ENCODE peak calls at places on chromosomes 16 and 17, in four cellular contexts. One of them, this sample, is unnamed.

GRCh38 chr16:17282247-17282646 is 188.5 kb downstream of the XYLT1 start:
- DNase-seq in H9: no peak
- DNase-seq in H1: no peak
- DNase-seq in IMR-90: no peak
- DNase-seq in this sample: no peak

GRCh38 chr17:13601776-13602551 is at the start of gene HS3ST3A1:
- DNase-seq in H9: peak; percentile 96
- DNase-seq in H1: peak; percentile 89
- DNase-seq in IMR-90: peak; percentile 82
- DNase-seq in this sample: peak; percentile 96

GRCh38 chr16:50338371-50339231 is 30.2 kb downstream of the BRD7 start:
- DNase-seq in H9: no peak
- DNase-seq in H1: no peak
- DNase-seq in IMR-90: peak; percentile 43
- DNase-seq in this sample: no peak

GRCh38 chr17:47604268-47604927 is 45.3 kb upstream of the KPNB1 start:
- DNase-seq in H9: no peak
- DNase-seq in H1: no peak
- DNase-seq in IMR-90: peak; percentile 85
- DNase-seq in this sample: no peak

GRCh38 chr17:57284583-57284982 is 28.3 kb downstream of the MSI2 start:
- DNase-seq in H9: no peak
- DNase-seq in H1: no peak
- DNase-seq in IMR-90: no peak
- DNase-seq in this sample: no peak

GRCh38 chr17:37086329-37086728 is 137.6 kb downstream of the AATF start:
- DNase-seq in H9: no peak
- DNase-seq in H1: no peak
- DNase-seq in IMR-90: no peak
- DNase-seq in this sample: no peak

GRCh38 chr17:3788200-3788599 is 12.8 kb downstream of the ITGAE start:
- DNase-seq in H9: no peak
- DNase-seq in H1: no peak
- DNase-seq in IMR-90: no peak
- DNase-seq in this sample: no peak

GRCh38 chr17:47119746-47120520 is 69.2 kb downstream of the CDC27 start:
- DNase-seq in H9: no peak
- DNase-seq in H1: no peak
- DNase-seq in IMR-90: peak; percentile 76
- DNase-seq in this sample: peak; percentile 14

GRCh38 chr17:61635913-61636432 is 45.0 kb upstream of the NACA2 start:
- DNase-seq in H9: peak; percentile 54
- DNase-seq in H1: peak; percentile 66
- DNase-seq in IMR-90: peak; percentile 66
- DNase-seq in this sample: peak; percentile 62

GRCh38 chr17:50117202-50118040 is 12.5 kb downstream of the SAMD14 start:
- DNase-seq in H9: peak; percentile 90
- DNase-seq in H1: peak; percentile 83
- DNase-seq in IMR-90: peak; percentile 35
- DNase-seq in this sample: peak; percentile 88

GRCh38 chr17:43334744-43335400 is 63.9 kb upstream of the ARL4D start:
- DNase-seq in H9: no peak
- DNase-seq in H1: no peak
- DNase-seq in IMR-90: no peak
- DNase-seq in this sample: no peak
- H3K4me2 ChIP-seq in H9: no peak overlapping the region
- H3K4me2 ChIP-seq in H1: no peak overlapping the region
- H3K4me2 ChIP-seq in IMR-90: no peak overlapping the region
- H3K4me2 ChIP-seq in this sample: no peak overlapping the region

DNA sequence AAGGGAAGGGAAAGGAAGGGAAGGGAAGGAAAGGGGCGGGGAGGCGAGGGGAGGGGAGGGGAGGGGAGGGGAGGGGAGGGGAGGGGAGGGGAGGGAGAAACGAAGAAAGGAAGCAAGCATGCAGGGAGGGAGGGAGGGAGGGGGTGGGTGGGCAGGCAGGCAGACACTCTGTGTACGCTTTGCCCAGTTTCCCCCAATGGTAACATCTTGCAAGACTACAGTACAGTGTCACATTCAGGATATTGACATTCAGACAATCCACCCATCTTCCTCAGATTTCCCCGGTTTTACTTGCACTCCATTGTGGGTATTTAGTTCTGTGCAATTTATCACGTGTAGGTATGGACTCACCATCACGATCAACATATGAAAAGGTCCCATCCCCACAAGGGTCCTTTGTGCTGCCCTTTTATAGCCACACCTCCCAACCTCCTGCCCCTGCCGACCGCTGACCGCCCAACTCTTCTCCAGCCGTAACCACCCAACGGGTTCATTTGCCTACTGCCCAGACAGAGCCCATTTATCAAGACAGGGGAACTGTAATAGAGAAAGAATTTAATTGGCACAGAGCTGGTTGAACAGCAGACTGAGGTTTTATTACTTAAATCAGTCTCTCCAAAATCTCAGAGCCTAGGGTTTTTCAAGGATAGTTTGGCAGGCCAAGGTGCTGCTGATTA is 91.4 kb upstream of the FA2H start:
- DNase-seq in H9: peak; percentile 92
- DNase-seq in H1: peak; percentile 72
- DNase-seq in IMR-90: no peak
- DNase-seq in this sample: no peak
- H4K5ac ChIP-seq in H9: no peak overlapping the region
- H4K5ac ChIP-seq in H1: peak overlapping the region; percentile 96
- H4K5ac ChIP-seq in IMR-90: no peak overlapping the region
- H4K5ac ChIP-seq in this sample: no peak overlapping the region

GRCh38 chr16:53926209-53926608 is 222.3 kb downstream of the FTO start:
- DNase-seq in H9: no peak
- DNase-seq in H1: no peak
- DNase-seq in IMR-90: no peak
- DNase-seq in this sample: no peak
- H3K56ac ChIP-seq in H9: no peak overlapping the region
- H3K56ac ChIP-seq in H1: no peak overlapping the region
- H3K56ac ChIP-seq in IMR-90: no peak overlapping the region
- H3K56ac ChIP-seq in this sample: no peak overlapping the region

GRCh38 chr17:59763861-59764260 is 56.4 kb downstream of the VMP1 start:
- DNase-seq in H9: no peak
- DNase-seq in H1: no peak
- DNase-seq in IMR-90: peak; percentile 95
- DNase-seq in this sample: peak; percentile 43
- H3K4me2 ChIP-seq in H9: no peak overlapping the region
- H3K4me2 ChIP-seq in H1: no peak overlapping the region
- H3K4me2 ChIP-seq in IMR-90: peak overlapping the region; percentile 57
- H3K4me2 ChIP-seq in this sample: no peak overlapping the region

GRCh38 chr16:12559714-12560113 is 244.0 kb downstream of the CPPED1 start:
- DNase-seq in H9: no peak
- DNase-seq in H1: no peak
- DNase-seq in IMR-90: peak; percentile 17
- DNase-seq in this sample: no peak

GRCh38 chr16:12558641-12559040 is 245.0 kb downstream of the CPPED1 start:
- DNase-seq in H9: no peak
- DNase-seq in H1: no peak
- DNase-seq in IMR-90: no peak
- DNase-seq in this sample: peak; percentile 39

GRCh38 chr16:12551946-12552345 is 251.7 kb downstream of the CPPED1 start:
- DNase-seq in H9: no peak
- DNase-seq in H1: no peak
- DNase-seq in IMR-90: peak; percentile 19
- DNase-seq in this sample: peak; percentile 58

GRCh38 chr16:12553191-12553590 is 250.5 kb downstream of the CPPED1 start:
- DNase-seq in H9: no peak
- DNase-seq in H1: no peak
- DNase-seq in IMR-90: no peak
- DNase-seq in this sample: no peak

DNA sequence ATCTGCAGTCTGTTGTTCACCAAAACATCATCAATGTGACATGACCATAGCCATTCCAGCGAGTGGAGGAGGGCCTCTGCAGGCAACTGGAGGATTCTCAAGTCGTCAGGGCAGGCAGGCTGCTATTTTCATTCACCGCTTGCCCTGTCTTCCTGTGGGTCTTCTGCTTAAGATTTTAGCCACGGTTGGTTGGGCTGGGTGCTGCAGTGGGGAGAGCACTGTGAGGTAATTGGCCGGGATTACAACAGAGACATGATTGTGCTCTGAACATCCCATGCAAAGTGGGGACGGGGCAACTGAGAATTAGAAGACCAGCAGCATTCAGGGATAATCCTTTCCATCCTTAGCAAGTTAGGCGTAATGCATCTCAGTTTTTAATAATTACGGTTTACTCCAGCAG is 245.9 kb downstream of the CPPED1 start:
- DNase-seq in H9: no peak
- DNase-seq in H1: no peak
- DNase-seq in IMR-90: no peak
- DNase-seq in this sample: no peak
- H4K5ac ChIP-seq in H9: no peak overlapping the region
- H4K5ac ChIP-seq in H1: no peak overlapping the region
- H4K5ac ChIP-seq in IMR-90: no peak overlapping the region
- H4K5ac ChIP-seq in this sample: no peak overlapping the region

GRCh38 chr17:15441315-15441714 is 26.1 kb downstream of the CDRT4 start:
- DNase-seq in H9: no peak
- DNase-seq in H1: no peak
- DNase-seq in IMR-90: peak; percentile 50
- DNase-seq in this sample: no peak

GRCh38 chr17:15442316-15443185 is 24.9 kb downstream of the CDRT4 start:
- DNase-seq in H9: no peak
- DNase-seq in H1: no peak
- DNase-seq in IMR-90: no peak
- DNase-seq in this sample: no peak

GRCh38 chr17:15446036-15446435 is 21.4 kb downstream of the CDRT4 start:
- DNase-seq in H9: peak; percentile 80
- DNase-seq in H1: peak; percentile 86
- DNase-seq in IMR-90: no peak
- DNase-seq in this sample: peak; percentile 57

GRCh38 chr17:15447928-15448579 is 19.4 kb downstream of the CDRT4 start:
- DNase-seq in H9: no peak
- DNase-seq in H1: no peak
- DNase-seq in IMR-90: no peak
- DNase-seq in this sample: no peak

DNA sequence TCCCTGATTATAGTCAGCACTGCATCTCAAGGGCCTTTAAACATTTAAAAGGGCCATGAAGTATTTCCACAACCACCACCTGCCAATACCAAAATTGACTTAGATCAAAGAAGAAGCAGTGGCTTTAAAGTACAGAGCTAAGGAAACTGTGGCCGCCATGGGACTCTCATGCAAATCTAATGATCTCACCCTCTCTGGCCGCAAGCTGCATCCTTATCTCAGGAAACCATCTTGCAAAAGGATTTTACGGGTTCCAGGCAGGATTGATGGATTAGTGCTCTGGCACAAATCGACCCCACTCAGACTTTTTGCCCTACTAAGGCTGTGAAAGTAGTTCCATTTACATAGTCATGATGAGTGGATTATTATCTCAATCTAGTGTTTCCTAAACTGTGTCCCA is 22.6 kb downstream of the CDRT4 start:
- DNase-seq in H9: no peak
- DNase-seq in H1: no peak
- DNase-seq in IMR-90: no peak
- DNase-seq in this sample: peak; percentile 96
- H3K56ac ChIP-seq in H9: no peak overlapping the region
- H3K56ac ChIP-seq in H1: no peak overlapping the region
- H3K56ac ChIP-seq in IMR-90: no peak overlapping the region
- H3K56ac ChIP-seq in this sample: no peak overlapping the region

GRCh38 chr16:674968-675883 is at the start of gene RHBDL1:
- DNase-seq in H9: peak; percentile 83
- DNase-seq in H1: peak; percentile 80
- DNase-seq in IMR-90: peak; percentile 42
- DNase-seq in this sample: peak; percentile 84

GRCh38 chr16:675884-676564 is 553 bp downstream of the RHBDL1 start:
- DNase-seq in H9: no peak
- DNase-seq in H1: peak; percentile 55
- DNase-seq in IMR-90: no peak
- DNase-seq in this sample: no peak

GRCh38 chr16:672851-673250 is 2.6 kb upstream of the RHBDL1 start:
- DNase-seq in H9: no peak
- DNase-seq in H1: no peak
- DNase-seq in IMR-90: no peak
- DNase-seq in this sample: no peak

GRCh38 chr16:673399-673991 is 2.0 kb upstream of the RHBDL1 start:
- DNase-seq in H9: no peak
- DNase-seq in H1: no peak
- DNase-seq in IMR-90: no peak
- DNase-seq in this sample: no peak

GRCh38 chr16:674214-674881 is 1.1 kb upstream of the RHBDL1 start:
- DNase-seq in H9: no peak
- DNase-seq in H1: peak; percentile 55
- DNase-seq in IMR-90: no peak
- DNase-seq in this sample: no peak
- H3K4me2 ChIP-seq in H9: no peak overlapping the region
- H3K4me2 ChIP-seq in H1: peak overlapping the region; percentile 99
- H3K4me2 ChIP-seq in IMR-90: no peak overlapping the region
- H3K4me2 ChIP-seq in this sample: no peak overlapping the region

This sample was measured in mesendoderm.